ENCODE peak calls at places on chromosomes 16 and 17, in seven cellular contexts. One of them, this sample, is unnamed.

GRCh38 chr17:28598389-28598788 is 436 bp downstream of the SPAG5 start:
- DNase-seq in body of pancreas: no peak
- DNase-seq in choroid plexus epithelial cell: no peak
- DNase-seq in psoas muscle: no peak
- DNase-seq in stomach: no peak
- DNase-seq in tibial nerve: no peak
- DNase-seq in colonic mucosa: no peak
- DNase-seq in this sample: no peak

GRCh38 chr17:79413591-79413990 is 197.3 kb downstream of the RBFOX3 start:
- DNase-seq in colonic mucosa: no peak
- DNase-seq in body of pancreas: peak; percentile 39
- DNase-seq in stomach: no peak
- DNase-seq in psoas muscle: no peak
- DNase-seq in choroid plexus epithelial cell: no peak
- DNase-seq in tibial nerve: no peak
- DNase-seq in this sample: no peak

GRCh38 chr17:34059423-34060220 is 195.5 kb upstream of the CCL2 start:
- DNase-seq in choroid plexus epithelial cell: no peak
- DNase-seq in tibial nerve: no peak
- DNase-seq in colonic mucosa: no peak
- DNase-seq in body of pancreas: no peak
- DNase-seq in stomach: no peak
- DNase-seq in psoas muscle: no peak
- DNase-seq in this sample: no peak

GRCh38 chr16:72895951-72896350 is 152.0 kb downstream of the ZFHX3 start:
- DNase-seq in choroid plexus epithelial cell: no peak
- DNase-seq in stomach: no peak
- DNase-seq in colonic mucosa: no peak
- DNase-seq in psoas muscle: no peak
- DNase-seq in body of pancreas: no peak
- DNase-seq in tibial nerve: no peak
- DNase-seq in this sample: no peak

GRCh38 chr17:40251576-40251975 is 32.5 kb downstream of the WIPF2 start:
- DNase-seq in stomach: no peak
- DNase-seq in colonic mucosa: peak; percentile 47
- DNase-seq in choroid plexus epithelial cell: peak; percentile 75
- DNase-seq in tibial nerve: peak; percentile 44
- DNase-seq in psoas muscle: no peak
- DNase-seq in body of pancreas: peak; percentile 45
- DNase-seq in this sample: peak; percentile 82

GRCh38 chr17:77235370-77236080 is 94.8 kb downstream of the SEC14L1 start:
- DNase-seq in tibial nerve: peak; percentile 50
- DNase-seq in stomach: no peak
- DNase-seq in colonic mucosa: peak; percentile 42
- DNase-seq in choroid plexus epithelial cell: peak; percentile 87
- DNase-seq in psoas muscle: peak; percentile 67
- DNase-seq in body of pancreas: peak; percentile 54
- DNase-seq in this sample: peak; percentile 98

GRCh38 chr17:32136856-32137255 is 5.4 kb upstream of the RHOT1 start:
- DNase-seq in stomach: no peak
- DNase-seq in tibial nerve: no peak
- DNase-seq in body of pancreas: no peak
- DNase-seq in colonic mucosa: no peak
- DNase-seq in choroid plexus epithelial cell: no peak
- DNase-seq in psoas muscle: no peak
- DNase-seq in this sample: no peak

GRCh38 chr17:47776330-47777197 is 43.5 kb downstream of the TBX21 start:
- DNase-seq in choroid plexus epithelial cell: peak; percentile 68
- DNase-seq in colonic mucosa: peak; percentile 38
- DNase-seq in psoas muscle: no peak
- DNase-seq in body of pancreas: peak; percentile 28
- DNase-seq in tibial nerve: no peak
- DNase-seq in stomach: no peak
- DNase-seq in this sample: peak; percentile 60

GRCh38 chr16:86584726-86585721 is 6.7 kb downstream of the FOXL1 start:
- DNase-seq in body of pancreas: no peak
- DNase-seq in psoas muscle: no peak
- DNase-seq in choroid plexus epithelial cell: peak; percentile 76
- DNase-seq in stomach: no peak
- DNase-seq in colonic mucosa: no peak
- DNase-seq in tibial nerve: no peak
- DNase-seq in this sample: peak; percentile 54

GRCh38 chr16:86791287-86792074 is 213.1 kb downstream of the FOXL1 start:
- DNase-seq in stomach: no peak
- DNase-seq in colonic mucosa: no peak
- DNase-seq in tibial nerve: no peak
- DNase-seq in psoas muscle: no peak
- DNase-seq in choroid plexus epithelial cell: no peak
- DNase-seq in body of pancreas: no peak
- DNase-seq in this sample: no peak

GRCh38 chr16:1435921-1436697 is 5.2 kb downstream of the PERCC1 start:
- DNase-seq in choroid plexus epithelial cell: no peak
- DNase-seq in tibial nerve: no peak
- DNase-seq in stomach: peak; percentile 47
- DNase-seq in body of pancreas: no peak
- DNase-seq in colonic mucosa: no peak
- DNase-seq in psoas muscle: no peak
- DNase-seq in this sample: no peak

GRCh38 chr17:38879878-38880727 is 10.2 kb downstream of the LASP1 start:
- DNase-seq in tibial nerve: peak; percentile 51
- DNase-seq in psoas muscle: peak; percentile 53
- DNase-seq in body of pancreas: peak; percentile 68
- DNase-seq in stomach: no peak
- DNase-seq in colonic mucosa: no peak
- DNase-seq in choroid plexus epithelial cell: peak; percentile 77
- DNase-seq in this sample: peak; percentile 90

GRCh38 chr17:50924800-50925199 is 58.6 kb upstream of the TOB1 start:
- DNase-seq in psoas muscle: no peak
- DNase-seq in body of pancreas: no peak
- DNase-seq in choroid plexus epithelial cell: no peak
- DNase-seq in colonic mucosa: no peak
- DNase-seq in tibial nerve: no peak
- DNase-seq in stomach: no peak
- DNase-seq in this sample: peak; percentile 24

GRCh38 chr17:7336240-7337175 is at the start of gene ACAP1:
- DNase-seq in psoas muscle: no peak
- DNase-seq in tibial nerve: no peak
- DNase-seq in colonic mucosa: peak; percentile 65
- DNase-seq in stomach: peak; percentile 53
- DNase-seq in choroid plexus epithelial cell: no peak
- DNase-seq in body of pancreas: no peak
- DNase-seq in this sample: no peak

GRCh38 chr17:17051791-17052461 is 9.7 kb downstream of the MPRIP start:
- DNase-seq in psoas muscle: peak; percentile 53
- DNase-seq in choroid plexus epithelial cell: no peak
- DNase-seq in tibial nerve: no peak
- DNase-seq in body of pancreas: peak; percentile 46
- DNase-seq in stomach: peak; percentile 43
- DNase-seq in colonic mucosa: peak; percentile 77
- DNase-seq in this sample: no peak

GRCh38 chr17:32267690-32268205 is 2.1 kb downstream of the RHBDL3 start:
- DNase-seq in colonic mucosa: no peak
- DNase-seq in tibial nerve: no peak
- DNase-seq in stomach: no peak
- DNase-seq in choroid plexus epithelial cell: no peak
- DNase-seq in psoas muscle: no peak
- DNase-seq in body of pancreas: no peak
- DNase-seq in this sample: no peak

GRCh38 chr17:43200127-43200526 is 11.5 kb upstream of the TMEM106A start:
- DNase-seq in body of pancreas: no peak
- DNase-seq in choroid plexus epithelial cell: peak; percentile 41
- DNase-seq in psoas muscle: no peak
- DNase-seq in colonic mucosa: no peak
- DNase-seq in tibial nerve: no peak
- DNase-seq in stomach: no peak
- DNase-seq in this sample: no peak

GRCh38 chr17:39663688-39664580 is 1.2 kb upstream of the TCAP start:
- DNase-seq in body of pancreas: no peak
- DNase-seq in stomach: peak; percentile 66
- DNase-seq in choroid plexus epithelial cell: peak; percentile 17
- DNase-seq in tibial nerve: no peak
- DNase-seq in psoas muscle: no peak
- DNase-seq in colonic mucosa: peak; percentile 71
- DNase-seq in this sample: no peak

GRCh38 chr17:38577244-38577643 is 28.5 kb downstream of the SRCIN1 start:
- DNase-seq in choroid plexus epithelial cell: no peak
- DNase-seq in tibial nerve: no peak
- DNase-seq in psoas muscle: no peak
- DNase-seq in body of pancreas: no peak
- DNase-seq in stomach: no peak
- DNase-seq in colonic mucosa: no peak
- DNase-seq in this sample: no peak

DNA sequence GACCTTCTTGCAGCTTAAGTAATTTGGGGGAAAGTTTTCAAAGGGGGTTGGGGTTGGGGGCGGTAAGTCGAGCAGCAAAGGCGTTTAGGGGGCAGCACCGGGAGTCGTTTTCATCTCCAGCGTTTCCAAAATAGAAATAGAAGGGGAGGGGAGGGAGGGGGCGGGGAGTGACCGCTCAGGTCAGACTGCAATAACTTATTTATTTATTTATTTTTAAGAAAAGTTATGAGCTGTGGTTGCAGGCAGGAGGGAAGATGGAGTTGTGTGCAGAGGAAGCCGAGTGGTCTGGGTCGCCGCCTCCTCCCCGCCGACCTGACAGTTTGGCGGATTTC is 1.5 kb downstream of the SOX9 start:
- DNase-seq in psoas muscle: no peak
- DNase-seq in choroid plexus epithelial cell: no peak
- DNase-seq in body of pancreas: no peak
- DNase-seq in colonic mucosa: no peak
- DNase-seq in stomach: no peak
- DNase-seq in tibial nerve: no peak
- DNase-seq in this sample: no peak
- H3K4me3 ChIP-seq in psoas muscle: peak overlapping the region; percentile 81
- H3K4me3 ChIP-seq in choroid plexus epithelial cell: peak overlapping the region; percentile 75
- H3K4me3 ChIP-seq in body of pancreas: peak overlapping the region; percentile 70
- H3K4me3 ChIP-seq in colonic mucosa: peak overlapping the region; percentile 74
- H3K4me3 ChIP-seq in stomach: peak overlapping the region; percentile 74
- H3K4me3 ChIP-seq in tibial nerve: peak overlapping the region; percentile 48
- H3K4me3 ChIP-seq in this sample: peak overlapping the region; percentile 66

GRCh38 chr17:75034236-75034908 is 12.4 kb downstream of the ATP5PD start:
- DNase-seq in body of pancreas: peak; percentile 93
- DNase-seq in colonic mucosa: peak; percentile 94
- DNase-seq in stomach: peak; percentile 85
- DNase-seq in tibial nerve: peak; percentile 95
- DNase-seq in psoas muscle: peak; percentile 86
- DNase-seq in choroid plexus epithelial cell: peak; percentile 90
- DNase-seq in this sample: peak; percentile 87
- TF ChIP-seq CTCF in body of pancreas: no peak
- TF ChIP-seq CTCF in colonic mucosa: no peak
- TF ChIP-seq CTCF in stomach: no peak
- TF ChIP-seq CTCF in tibial nerve: peak; percentile 52
- TF ChIP-seq CTCF in psoas muscle: no peak
- TF ChIP-seq CTCF in choroid plexus epithelial cell: peak; percentile 39
- TF ChIP-seq CTCF in this sample: peak; percentile 27

DNA sequence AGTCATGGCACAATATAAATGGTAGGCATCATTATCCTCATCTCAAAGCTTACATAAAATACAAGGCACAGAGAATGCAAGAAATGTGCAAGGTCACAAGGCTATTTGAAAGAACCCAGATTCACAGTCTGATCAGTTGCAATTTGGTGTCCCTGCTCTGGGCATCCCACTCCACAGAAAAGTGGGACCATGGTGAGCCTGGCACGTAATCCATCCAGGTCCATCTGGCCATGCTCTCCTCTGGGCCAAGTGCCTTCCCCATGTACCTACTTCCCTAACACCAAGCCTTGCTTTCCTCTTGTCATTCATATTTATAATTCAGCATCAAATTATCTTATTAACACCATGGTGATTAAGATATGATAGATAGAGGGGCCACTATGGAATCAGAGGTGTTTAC is 390.0 kb downstream of the CDH11 start:
- DNase-seq in colonic mucosa: no peak
- DNase-seq in psoas muscle: no peak
- DNase-seq in tibial nerve: no peak
- DNase-seq in choroid plexus epithelial cell: no peak
- DNase-seq in body of pancreas: no peak
- DNase-seq in stomach: no peak
- DNase-seq in this sample: no peak
- H3K4me3 ChIP-seq in colonic mucosa: no peak overlapping the region
- H3K4me3 ChIP-seq in psoas muscle: no peak overlapping the region
- H3K4me3 ChIP-seq in tibial nerve: no peak overlapping the region
- H3K4me3 ChIP-seq in choroid plexus epithelial cell: no peak overlapping the region
- H3K4me3 ChIP-seq in body of pancreas: no peak overlapping the region
- H3K4me3 ChIP-seq in stomach: no peak overlapping the region
- H3K4me3 ChIP-seq in this sample: no peak overlapping the region

GRCh38 chr17:81056352-81056751 is 21.4 kb downstream of the BAIAP2 start:
- DNase-seq in body of pancreas: no peak
- DNase-seq in stomach: no peak
- DNase-seq in choroid plexus epithelial cell: no peak
- DNase-seq in colonic mucosa: no peak
- DNase-seq in psoas muscle: no peak
- DNase-seq in tibial nerve: no peak
- DNase-seq in this sample: no peak

GRCh38 chr17:81058263-81058871 is 23.4 kb downstream of the BAIAP2 start:
- DNase-seq in colonic mucosa: no peak
- DNase-seq in tibial nerve: no peak
- DNase-seq in body of pancreas: no peak
- DNase-seq in psoas muscle: no peak
- DNase-seq in choroid plexus epithelial cell: no peak
- DNase-seq in stomach: no peak
- DNase-seq in this sample: no peak

GRCh38 chr17:81059026-81059425 is 24.1 kb downstream of the BAIAP2 start:
- DNase-seq in colonic mucosa: no peak
- DNase-seq in tibial nerve: no peak
- DNase-seq in psoas muscle: no peak
- DNase-seq in stomach: no peak
- DNase-seq in choroid plexus epithelial cell: no peak
- DNase-seq in body of pancreas: no peak
- DNase-seq in this sample: peak; percentile 16

GRCh38 chr17:81057777-81058176 is 22.8 kb downstream of the BAIAP2 start:
- DNase-seq in tibial nerve: no peak
- DNase-seq in psoas muscle: no peak
- DNase-seq in stomach: no peak
- DNase-seq in colonic mucosa: no peak
- DNase-seq in choroid plexus epithelial cell: no peak
- DNase-seq in body of pancreas: no peak
- DNase-seq in this sample: no peak

DNA sequence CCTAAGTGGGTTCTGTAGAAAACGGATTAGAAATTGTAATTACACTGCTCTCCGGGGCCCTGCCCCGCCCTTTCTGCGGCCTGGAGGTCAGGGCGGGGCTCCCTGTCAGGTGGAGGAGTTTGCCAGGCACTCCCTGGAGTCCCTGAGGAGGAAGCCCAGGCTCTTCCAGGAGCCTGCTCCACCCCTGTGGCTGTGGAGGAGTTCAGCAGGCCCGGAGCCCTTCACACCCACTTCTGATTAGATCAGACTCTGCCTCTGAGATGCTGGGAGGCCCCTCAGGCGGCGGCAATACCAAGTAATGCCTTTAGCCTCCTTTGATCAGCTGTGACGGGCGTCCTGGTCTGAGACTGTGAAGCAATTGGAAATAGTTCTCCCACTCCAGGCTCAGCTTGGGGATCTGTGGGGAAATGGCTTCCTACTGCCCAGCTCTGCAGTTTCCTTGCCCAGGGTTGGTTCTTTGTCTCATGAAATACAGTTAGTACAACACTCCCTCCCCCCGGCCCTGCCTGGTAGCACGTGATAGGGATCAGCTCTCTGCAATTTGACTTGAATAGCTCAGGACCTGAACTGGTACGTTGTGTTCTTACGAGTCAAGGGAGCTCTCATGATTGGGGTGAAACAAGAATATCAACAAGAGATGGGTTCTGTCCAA is 22.3 kb downstream of the BAIAP2 start:
- DNase-seq in stomach: peak; percentile 84
- DNase-seq in choroid plexus epithelial cell: peak; percentile 80
- DNase-seq in colonic mucosa: peak; percentile 88
- DNase-seq in psoas muscle: no peak
- DNase-seq in body of pancreas: no peak
- DNase-seq in tibial nerve: peak; percentile 88
- DNase-seq in this sample: peak; percentile 59
- TF ChIP-seq CTCF in stomach: no peak
- TF ChIP-seq CTCF in choroid plexus epithelial cell: no peak
- TF ChIP-seq CTCF in colonic mucosa: no peak
- TF ChIP-seq CTCF in psoas muscle: no peak
- TF ChIP-seq CTCF in body of pancreas: no peak
- TF ChIP-seq CTCF in tibial nerve: peak; percentile 28
- TF ChIP-seq CTCF in this sample: no peak